ENCODE peak calls at places on chromosome 1, in nine cellular contexts. P is AG08396, A is ACHN, Q is ureter, K is AML-193, H is body of pancreas, U is RKO, V is NCI-H1417, O is lower leg skin. B is an unnamed sample.

GRCh38 chr1:14742181-14742980 is 143.9 kb downstream of the KAZN start:
- DNase-seq in P (peak), A (peak), Q (no peak), K (no peak), H (no peak), U (peak), V (no peak), O (no peak), B (peak)

GRCh38 chr1:96872757-96873156 is 151.2 kb downstream of the PTBP2 start:
- DNase-seq in P (no peak), A (no peak), Q (no peak), K (no peak), H (no peak), U (no peak), V (no peak), O (no peak), B (no peak)

GRCh38 chr1:216832192-216832591 is 109.0 kb upstream of the ESRRG start:
- DNase-seq in P (no peak), A (no peak), Q (no peak), K (no peak), H (no peak), U (no peak), V (no peak), O (no peak), B (no peak)

GRCh38 chr1:205840524-205840923 is 9.4 kb downstream of the PM20D1 start:
- DNase-seq in P (peak), A (no peak), Q (no peak), K (no peak), H (no peak), U (no peak), V (no peak), O (no peak), B (no peak)

GRCh38 chr1:225996946-225997545 is 2.1 kb downstream of the SDE2 start:
- DNase-seq in P (no peak), A (peak), Q (no peak), K (no peak), H (no peak), U (peak), V (no peak), O (no peak), B (no peak)

GRCh38 chr1:203556047-203556851 is 62.3 kb downstream of the OPTC start:
- DNase-seq in P (peak), A (peak), Q (peak), K (no peak), H (peak), U (no peak), V (no peak), O (peak), B (no peak)

GRCh38 chr1:39892611-39893595 is 8.8 kb downstream of the MYCL start:
- DNase-seq in P (peak), A (peak), Q (no peak), K (no peak), H (peak), U (peak), V (peak), O (peak), B (peak)

GRCh38 chr1:40312238-40313205 is 4.6 kb downstream of the COL9A2 start:
- DNase-seq in P (peak), A (no peak), Q (peak), K (peak), H (no peak), U (no peak), V (peak), O (no peak), B (no peak)

GRCh38 chr1:109356959-109357358 is 40.8 kb downstream of the SORT1 start:
- DNase-seq in P (no peak), A (no peak), Q (no peak), K (no peak), H (no peak), U (no peak), V (peak), O (no peak), B (no peak)

GRCh38 chr1:91699339-91699970 is 186.5 kb downstream of the TGFBR3 start:
- DNase-seq in P (peak), A (no peak), Q (no peak), K (no peak), H (peak), U (no peak), V (no peak), O (no peak), B (no peak)

GRCh38 chr1:89607888-89608626 is 24.9 kb upstream of the LRRC8C start:
- DNase-seq in P (no peak), A (no peak), Q (no peak), K (no peak), H (no peak), U (no peak), V (no peak), O (no peak), B (no peak)

GRCh38 chr1:212089560-212090163 is 54.1 kb downstream of the DTL start:
- DNase-seq in P (no peak), A (no peak), Q (no peak), K (no peak), H (no peak), U (no peak), V (no peak), O (no peak), B (no peak)

GRCh38 chr1:64898107-64898861 is 68.1 kb downstream of the JAK1 start:
- DNase-seq in P (peak), A (peak), Q (peak), K (peak), H (peak), U (peak), V (peak), O (peak), B (peak)

GRCh38 chr1:162141273-162142023 is 72.0 kb downstream of the NOS1AP start:
- DNase-seq in P (peak), A (no peak), Q (no peak), K (peak), H (no peak), U (no peak), V (no peak), O (no peak), B (no peak)

GRCh38 chr1:15848143-15848928 is 829 bp downstream of the SPEN start:
- DNase-seq in P (peak), A (peak), Q (no peak), K (no peak), H (peak), U (no peak), V (peak), O (peak), B (no peak)

GRCh38 chr1:191788551-191788950 is 369.7 kb upstream of the RGS18 start:
- DNase-seq in P (no peak), A (no peak), Q (no peak), K (no peak), H (no peak), U (no peak), V (no peak), O (no peak), B (no peak)

GRCh38 chr1:202662081-202662480 is 48.2 kb downstream of the SYT2 start:
- DNase-seq in P (no peak), A (no peak), Q (no peak), K (no peak), H (no peak), U (no peak), V (peak), O (no peak), B (no peak)

GRCh38 chr1:84374991-84375838 is 23.1 kb upstream of the DNASE2B start:
- DNase-seq in P (no peak), A (no peak), Q (no peak), K (no peak), H (no peak), U (no peak), V (no peak), O (no peak), B (no peak)

GRCh38 chr1:160767417-160768294 is 28.3 kb upstream of the LY9 start:
- DNase-seq in P (no peak), A (no peak), Q (no peak), K (no peak), H (no peak), U (no peak), V (no peak), O (no peak), B (no peak)

B was measured in H54.